ENCODE peak calls at places on chromosomes 12 and 14, in seven cellular contexts. H, M, E, Y, L, I and R are unnamed samples.

GRCh38 chr14:103382375-103382774 is 2.8 kb upstream of the MARK3 start:
- DNase-seq in H (no peak), M (no peak), E (no peak), Y (no peak), L (no peak), I (peak; percentile 54), R (no peak)

GRCh38 chr12:74646831-74647230 is 109.2 kb downstream of the ATXN7L3B start:
- DNase-seq in H (peak; percentile 4), M (no peak), E (no peak), Y (no peak), L (no peak), I (no peak), R (no peak)

GRCh38 chr14:94543450-94544123 is 17.7 kb upstream of the SERPINA4 start:
- DNase-seq in H (no peak), M (no peak), E (peak; percentile 53), Y (no peak), L (no peak), I (no peak), R (no peak)

GRCh38 chr12:22974865-22975264 is 349.9 kb downstream of the ETNK1 start:
- DNase-seq in H (no peak), M (no peak), E (no peak), Y (no peak), L (no peak), I (no peak), R (no peak)

GRCh38 chr12:14913381-14913781 is 25.0 kb downstream of the ERP27 start:
- DNase-seq in H (no peak), M (no peak), E (peak; percentile 60), Y (no peak), L (no peak), I (no peak), R (peak; percentile 53)

GRCh38 chr14:64714432-64715025 is 10.3 kb downstream of the PLEKHG3 start:
- DNase-seq in H (no peak), M (peak; percentile 12), E (no peak), Y (no peak), L (no peak), I (no peak), R (no peak)

GRCh38 chr14:50064993-50065392 is 51.4 kb downstream of the VCPKMT start:
- DNase-seq in H (peak; percentile 96), M (no peak), E (no peak), Y (no peak), L (peak; percentile 45), I (no peak), R (no peak)

GRCh38 chr12:64404470-64405446 is 566 bp downstream of the XPOT start:
- DNase-seq in H (peak; percentile 72), M (peak; percentile 79), E (peak; percentile 64), Y (peak; percentile 75), L (peak; percentile 27), I (peak; percentile 80), R (peak; percentile 60)

GRCh38 chr14:50230601-50231474 is 540 bp downstream of the SOS2 start:
- DNase-seq in H (peak; percentile 76), M (peak; percentile 78), E (peak; percentile 66), Y (peak; percentile 76), L (peak; percentile 8), I (peak; percentile 42), R (peak; percentile 58)

GRCh38 chr12:15701721-15702156 is 87.4 kb downstream of the EPS8 start:
- DNase-seq in H (no peak), M (no peak), E (no peak), Y (no peak), L (no peak), I (no peak), R (no peak)

GRCh38 chr14:49999216-49999761 is 106.4 kb downstream of the ARF6 start:
- DNase-seq in H (peak; percentile 94), M (peak; percentile 90), E (peak; percentile 93), Y (peak; percentile 73), L (peak; percentile 66), I (peak; percentile 87), R (peak; percentile 67)

GRCh38 chr14:89033756-89034155 is 209.3 kb downstream of the TTC8 start:
- DNase-seq in H (no peak), M (no peak), E (no peak), Y (no peak), L (no peak), I (no peak), R (no peak)

GRCh38 chr12:94649349-94650142 is 811 bp downstream of the TMCC3 start:
- DNase-seq in H (peak; percentile 32), M (no peak), E (no peak), Y (peak; percentile 75), L (no peak), I (peak; percentile 50), R (peak; percentile 27)

GRCh38 chr12:53051058-53051880 is 1.4 kb downstream of the TNS2 start:
- DNase-seq in H (no peak), M (peak; percentile 91), E (peak; percentile 94), Y (peak; percentile 92), L (no peak), I (peak; percentile 80), R (peak; percentile 89)

GRCh38 chr14:23590198-23590597 is 11.6 kb upstream of the JPH4 start:
- DNase-seq in H (no peak), M (no peak), E (no peak), Y (no peak), L (no peak), I (no peak), R (no peak)

GRCh38 chr12:124752437-124753229 is 111.0 kb downstream of the SCARB1 start:
- DNase-seq in H (no peak), M (no peak), E (no peak), Y (no peak), L (no peak), I (no peak), R (no peak)

GRCh38 chr14:61388976-61389576 is 67.7 kb downstream of the PRKCH start:
- DNase-seq in H (no peak), M (no peak), E (no peak), Y (no peak), L (peak; percentile 21), I (peak; percentile 83), R (no peak)

GRCh38 chr12:12909228-12909994 is 18.0 kb downstream of the GPRC5A start:
- DNase-seq in H (peak; percentile 27), M (no peak), E (no peak), Y (no peak), L (no peak), I (no peak), R (no peak)

GRCh38 chr12:96416033-96416790 is 16.0 kb upstream of the CDK17 start:
- DNase-seq in H (no peak), M (no peak), E (no peak), Y (no peak), L (no peak), I (no peak), R (no peak)

GRCh38 chr12:85280138-85280983 is at the start of gene ALX1:
- DNase-seq in H (no peak), M (no peak), E (no peak), Y (peak; percentile 58), L (no peak), I (peak; percentile 37), R (no peak)

GRCh38 chr12:123441523-123442164 is 5.2 kb upstream of the RILPL2 start:
- DNase-seq in H (peak; percentile 92), M (no peak), E (no peak), Y (no peak), L (no peak), I (no peak), R (no peak)

GRCh38 chr14:105528859-105529505 is 2.6 kb downstream of the TMEM121 start:
- DNase-seq in H (peak; percentile 55), M (no peak), E (no peak), Y (no peak), L (no peak), I (no peak), R (no peak)
- H3K4me3 ChIP-seq in H (peak overlapping the region; percentile 74), M (peak overlapping the region; percentile 96), E (no peak overlapping the region), Y (no peak overlapping the region), L (no peak overlapping the region), I (no peak overlapping the region), R (no peak overlapping the region)

GRCh38 chr12:49963976-49964815 is 2.5 kb downstream of the AQP5 start:
- DNase-seq in H (no peak), M (no peak), E (no peak), Y (peak; percentile 44), L (no peak), I (no peak), R (no peak)
- H3K4me3 ChIP-seq in H (no peak overlapping the region), M (no peak overlapping the region), E (no peak overlapping the region), Y (no peak overlapping the region), L (no peak overlapping the region), I (no peak overlapping the region), R (no peak overlapping the region)

GRCh38 chr12:56462565-56462964 is 5.8 kb upstream of the SPRYD4 start:
- DNase-seq in H (no peak), M (no peak), E (no peak), Y (no peak), L (no peak), I (no peak), R (no peak)
- H3K4me3 ChIP-seq in H (no peak overlapping the region), M (no peak overlapping the region), E (no peak overlapping the region), Y (no peak overlapping the region), L (no peak overlapping the region), I (no peak overlapping the region), R (no peak overlapping the region)

DNA sequence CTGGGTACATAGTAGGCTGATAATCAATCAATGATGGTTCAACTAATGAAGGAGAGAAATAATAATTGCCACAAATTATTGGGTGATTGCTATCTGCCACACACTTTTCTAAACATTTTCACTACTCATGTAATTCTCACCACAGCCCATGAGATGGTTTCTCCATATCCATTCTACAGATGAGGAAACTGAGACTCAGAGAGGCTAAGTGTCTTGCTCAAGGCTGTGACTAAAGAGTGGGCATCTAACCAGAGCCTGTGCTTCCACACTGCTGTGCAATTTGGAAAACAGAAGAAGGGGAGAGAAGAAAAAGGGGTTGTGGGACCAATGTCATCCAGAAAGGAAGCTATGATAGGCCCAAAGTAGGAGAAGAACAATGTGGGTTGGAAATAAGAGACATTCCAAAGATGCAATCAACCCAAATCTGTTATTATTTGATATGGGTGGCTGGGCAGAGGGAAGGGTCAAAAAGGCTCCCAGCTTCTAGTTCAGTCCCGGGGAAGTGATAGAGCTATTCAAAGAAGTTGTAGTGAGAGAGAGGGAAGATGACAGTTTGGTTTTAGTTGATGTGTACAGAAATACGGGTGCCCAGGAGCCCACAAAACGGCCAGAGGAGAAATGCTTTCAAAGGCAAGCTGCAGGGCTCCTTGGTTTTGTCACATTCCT is 483 bp upstream of the NR1H4 start:
- DNase-seq in H (no peak), M (no peak), E (no peak), Y (no peak), L (no peak), I (no peak), R (no peak)
- H3K4me3 ChIP-seq in H (no peak overlapping the region), M (no peak overlapping the region), E (no peak overlapping the region), Y (no peak overlapping the region), L (no peak overlapping the region), I (no peak overlapping the region), R (no peak overlapping the region)

DNA sequence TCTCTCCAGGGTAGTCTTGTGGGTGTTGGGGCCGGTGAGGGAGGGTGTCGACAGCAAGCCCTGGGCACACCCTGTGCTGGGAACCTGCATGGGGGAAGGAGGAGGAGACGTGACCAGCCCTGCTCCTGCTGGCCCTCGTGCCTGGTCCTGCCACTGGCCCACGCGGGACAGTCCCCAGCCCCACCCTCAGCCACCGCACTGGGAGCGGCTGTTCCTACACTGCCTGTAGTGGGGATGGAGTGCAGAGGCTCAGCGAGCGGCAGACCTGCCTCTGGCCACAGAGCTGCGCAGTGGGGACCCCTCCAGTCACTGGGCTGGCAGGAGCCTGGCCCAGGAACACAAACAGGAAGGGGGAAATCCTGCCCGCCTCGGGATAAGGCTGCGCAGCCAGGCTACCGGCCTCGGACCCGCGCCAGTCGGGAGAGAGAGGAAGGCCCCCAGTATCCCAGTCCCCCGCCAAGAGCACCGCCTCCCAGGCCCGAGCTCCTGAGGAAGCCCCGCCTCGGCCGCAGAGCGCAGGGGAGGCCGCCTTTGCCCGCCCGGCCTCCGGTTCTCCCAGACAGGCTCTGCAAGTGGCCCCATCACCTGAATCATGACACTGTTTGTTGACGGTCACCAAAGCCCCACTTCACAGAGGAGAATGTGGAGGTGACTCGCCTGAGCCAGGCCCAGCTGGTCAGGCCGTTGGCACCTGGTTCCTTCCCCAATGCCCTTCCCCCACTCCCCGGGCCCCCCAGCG is 10.6 kb downstream of the AHNAK2 start:
- DNase-seq in H (no peak), M (no peak), E (peak; percentile 71), Y (peak; percentile 56), L (no peak), I (no peak), R (peak; percentile 66)
- H3K4me3 ChIP-seq in H (no peak overlapping the region), M (peak overlapping the region; percentile 68), E (peak overlapping the region; percentile 10), Y (no peak overlapping the region), L (no peak overlapping the region), I (no peak overlapping the region), R (peak overlapping the region; percentile 34)